ENCODE peak calls at places on chromosome 2, in nine cellular contexts. F, Y, N, U, B, W, I, T and Z are unnamed samples.
A peak's percentile ranks its signal among the peaks of the same experiment; 100 is the strongest.

GRCh38 chr2:28406276-28407096 is 13.8 kb downstream of the FOSL2 start:
- DNase-seq in B (no peak), I (peak; percentile 30), N (peak; percentile 52), W (peak; percentile 73), T (no peak), F (no peak), U (peak; percentile 66), Y (peak; percentile 71), Z (no peak)

GRCh38 chr2:186125156-186125555 is 360.9 kb upstream of the ZC3H15 start:
- DNase-seq in B (no peak), F (no peak), U (no peak), Y (no peak), W (no peak), N (no peak), I (no peak), T (no peak), Z (no peak)

GRCh38 chr2:215617060-215617824 is 181.4 kb upstream of the FN1 start:
- DNase-seq in U (no peak), N (no peak), F (no peak), W (no peak), T (no peak), I (no peak), Y (no peak), B (no peak), Z (no peak)

GRCh38 chr2:241573741-241574140 is 15.2 kb downstream of the BOK start:
- DNase-seq in F (no peak), N (no peak), Y (no peak), T (no peak), U (no peak), W (no peak), B (no peak), I (no peak), Z (no peak)

GRCh38 chr2:16390561-16390960 is 275.1 kb downstream of the CYRIA start:
- DNase-seq in N (no peak), B (no peak), T (no peak), I (no peak), Y (no peak), F (no peak), W (no peak), U (no peak), Z (no peak)

GRCh38 chr2:158269143-158269542 is 167.5 kb downstream of the UPP2 start:
- DNase-seq in Y (no peak), B (no peak), I (no peak), N (no peak), F (no peak), T (no peak), U (peak; percentile 27), W (no peak), Z (no peak)

GRCh38 chr2:127847926-127848325 is 10.0 kb downstream of the POLR2D start:
- DNase-seq in Y (no peak), W (no peak), T (no peak), I (no peak), N (no peak), B (no peak), F (no peak), U (no peak), Z (no peak)

GRCh38 chr2:128420776-128421175 is 102.1 kb upstream of the HS6ST1 start:
- DNase-seq in T (no peak), U (peak; percentile 51), N (no peak), W (no peak), B (no peak), F (no peak), Y (no peak), I (no peak), Z (no peak)

GRCh38 chr2:191056218-191056617 is 42.2 kb upstream of the STAT1 start:
- DNase-seq in Y (no peak), B (no peak), U (no peak), N (no peak), F (no peak), T (no peak), I (no peak), W (no peak), Z (no peak)

GRCh38 chr2:25411281-25411680 is 69.6 kb upstream of the DNMT3A start:
- DNase-seq in F (no peak), I (no peak), B (no peak), W (no peak), U (peak; percentile 68), T (no peak), Y (no peak), N (no peak), Z (no peak)

GRCh38 chr2:85324639-85325465 is 2.9 kb downstream of the TGOLN2 start:
- DNase-seq in T (no peak), Y (no peak), B (no peak), I (no peak), W (peak; percentile 50), U (peak; percentile 40), F (no peak), N (no peak), Z (no peak)

GRCh38 chr2:160695402-160696060 is 201.9 kb upstream of the RBMS1 start:
- DNase-seq in Y (no peak), T (no peak), B (no peak), N (no peak), I (no peak), U (no peak), F (no peak), W (peak; percentile 14), Z (peak; percentile 51)

GRCh38 chr2:128413718-128414341 is 95.2 kb upstream of the HS6ST1 start:
- DNase-seq in U (no peak), B (no peak), W (no peak), I (no peak), F (peak; percentile 8), T (no peak), N (no peak), Y (no peak), Z (peak; percentile 23)

GRCh38 chr2:176468471-176468870 is 199.2 kb downstream of the MTX2 start:
- DNase-seq in B (no peak), I (no peak), T (no peak), U (no peak), F (no peak), W (no peak), Y (no peak), N (no peak), Z (no peak)

GRCh38 chr2:5021148-5021547 is 671.0 kb upstream of the SOX11 start:
- DNase-seq in B (no peak), W (no peak), Y (no peak), U (no peak), T (no peak), I (no peak), N (no peak), F (no peak), Z (no peak)

GRCh38 chr2:85695121-85695520 is 963 bp downstream of the GNLY start:
- DNase-seq in Y (no peak), B (no peak), W (no peak), N (no peak), U (no peak), T (no peak), I (no peak), F (no peak), Z (no peak)

GRCh38 chr2:206783718-206784117 is 18.3 kb downstream of the FASTKD2 start:
- DNase-seq in Y (no peak), T (no peak), F (no peak), W (peak; percentile 10), B (no peak), N (no peak), U (no peak), I (no peak), Z (no peak)

GRCh38 chr2:135840601-135841000 is 3.6 kb upstream of the LCT start:
- DNase-seq in N (no peak), Y (no peak), W (peak; percentile 22), I (no peak), U (no peak), T (peak; percentile 1), B (peak; percentile 5), F (no peak), Z (no peak)

GRCh38 chr2:221350621-221351020 is 221.5 kb downstream of the EPHA4 start:
- DNase-seq in T (no peak), B (no peak), Y (no peak), U (peak; percentile 59), N (no peak), I (no peak), W (no peak), F (no peak), Z (no peak)

GRCh38 chr2:199160081-199160480 is 297.7 kb downstream of the SATB2 start:
- DNase-seq in W (no peak), B (no peak), T (no peak), Y (no peak), U (no peak), I (no peak), F (no peak), N (no peak), Z (no peak)

GRCh38 chr2:40097691-40098376 is 318.8 kb upstream of the THUMPD2 start:
- DNase-seq in B (no peak), W (peak; percentile 81), I (no peak), F (no peak), T (no peak), N (no peak), U (no peak), Y (no peak), Z (no peak)

GRCh38 chr2:14752294-14752693 is 119.8 kb downstream of the LRATD1 start:
- DNase-seq in T (no peak), I (no peak), W (no peak), B (no peak), Y (no peak), N (no peak), U (no peak), F (no peak), Z (no peak)

GRCh38 chr2:225272173-225272572 is 127.3 kb upstream of the NYAP2 start:
- DNase-seq in W (no peak), I (no peak), T (no peak), U (no peak), Y (no peak), B (no peak), F (no peak), N (no peak), Z (no peak)

GRCh38 chr2:173229086-173229485 is 125.6 kb upstream of the CDCA7 start:
- DNase-seq in U (no peak), T (no peak), F (no peak), I (no peak), W (no peak), Y (no peak), B (no peak), N (no peak), Z (no peak)

GRCh38 chr2:121821476-121822158 is 66.2 kb downstream of the TSN start:
- DNase-seq in I (no peak), F (no peak), W (no peak), U (no peak), Y (no peak), T (no peak), N (no peak), B (no peak), Z (no peak)

GRCh38 chr2:219404291-219404910 is 13.8 kb upstream of the DES start:
- DNase-seq in F (no peak), B (no peak), Y (no peak), N (no peak), W (peak; percentile 29), U (no peak), I (no peak), T (no peak), Z (no peak)

GRCh38 chr2:144524190-144524957 is 4.5 kb upstream of the ZEB2 start:
- DNase-seq in N (no peak), B (no peak), F (no peak), W (peak; percentile 75), I (no peak), T (no peak), Y (no peak), U (peak; percentile 30), Z (no peak)

GRCh38 chr2:147515213-147515612 is 329.6 kb upstream of the ACVR2A start:
- DNase-seq in B (no peak), Y (no peak), U (no peak), F (no peak), I (no peak), T (no peak), N (no peak), W (no peak), Z (no peak)